ENCODE peak calls at places on chromosomes 1 and 21, in six cellular contexts. M is neuronal stem cell, W is H1, Y is trophoblast cell, Z is mesenchymal stem cell, R is IMR-90. S is an unnamed sample.

GRCh38 chr1:225454733-225455132 is 26.9 kb upstream of the LBR start:
- DNase-seq in W (no peak), M (no peak), Z (peak), R (peak), Y (peak), S (no peak)

GRCh38 chr1:184143449-184143848 is 91.9 kb downstream of the TSEN15 start:
- DNase-seq in R (peak), W (no peak), Z (peak), M (no peak), Y (no peak), S (no peak)

GRCh38 chr1:233113009-233113712 is 162.8 kb downstream of the NTPCR start:
- DNase-seq in R (peak), M (peak), W (no peak), Y (peak), Z (peak), S (peak)

GRCh38 chr1:119226880-119227279 is 86.4 kb upstream of the WARS2 start:
- DNase-seq in Z (no peak), M (no peak), W (no peak), R (no peak), Y (no peak), S (no peak)

GRCh38 chr1:235563513-235563912 is 59.3 kb upstream of the B3GALNT2 start:
- DNase-seq in M (no peak), W (no peak), Y (no peak), Z (no peak), R (no peak), S (no peak)

GRCh38 chr1:75083848-75084514 is 50.2 kb upstream of the LHX8 start:
- DNase-seq in Z (peak), Y (peak), M (no peak), R (no peak), W (no peak), S (no peak)

GRCh38 chr1:173717238-173717637 is 2.5 kb downstream of the KLHL20 start:
- DNase-seq in W (no peak), M (no peak), R (no peak), Z (no peak), Y (no peak), S (no peak)

GRCh38 chr1:81142099-81142776 is 658.5 kb upstream of the ADGRL2 start:
- DNase-seq in Z (peak), W (no peak), M (no peak), Y (peak), R (peak), S (no peak)

GRCh38 chr1:235450886-235451457 is 53.3 kb downstream of the B3GALNT2 start:
- DNase-seq in Z (no peak), R (no peak), Y (no peak), M (no peak), W (no peak), S (no peak)

GRCh38 chr1:91884459-91885290 is 1.3 kb downstream of the TGFBR3 start:
- DNase-seq in Y (peak), Z (peak), W (peak), M (peak), R (peak), S (peak)

GRCh38 chr1:244349103-244349531 is 102.6 kb downstream of the ADSS2 start:
- DNase-seq in R (peak), Z (peak), Y (peak), M (no peak), W (no peak), S (peak)

GRCh38 chr1:111619635-111620411 is at the start of gene RAP1A:
- DNase-seq in R (peak), Z (peak), Y (peak), M (peak), W (peak), S (peak)

GRCh38 chr1:12123172-12123571 is 43.6 kb upstream of the TNFRSF1B start:
- DNase-seq in Y (no peak), Z (no peak), M (no peak), W (no peak), R (no peak), S (no peak)

GRCh38 chr1:62436039-62436465 is 797 bp upstream of the USP1 start:
- DNase-seq in Z (no peak), Y (peak), W (peak), R (no peak), M (no peak), S (no peak)

GRCh38 chr1:235434001-235434400 is 66.8 kb downstream of the TBCE start:
- DNase-seq in M (no peak), W (no peak), R (no peak), Z (no peak), Y (no peak), S (no peak)

GRCh38 chr1:223876643-223877042 is 30.9 kb upstream of the TP53BP2 start:
- DNase-seq in M (no peak), W (no peak), Y (no peak), Z (no peak), R (no peak), S (no peak)

GRCh38 chr1:206685749-206686485 is 1.2 kb downstream of the MAPKAPK2 start:
- DNase-seq in Y (peak), W (no peak), R (peak), M (peak), Z (peak), S (no peak)

GRCh38 chr1:66996018-66996682 is 57.8 kb downstream of the SLC35D1 start:
- DNase-seq in Z (peak), M (peak), W (peak), Y (peak), R (peak), S (peak)

GRCh38 chr1:113976609-113977278 is 2.5 kb upstream of the OLFML3 start:
- DNase-seq in Y (peak), Z (peak), R (peak), W (no peak), M (peak), S (peak)

GRCh38 chr1:94538243-94538827 is 3.2 kb downstream of the F3 start:
- DNase-seq in Y (peak), Z (peak), R (no peak), W (no peak), M (no peak), S (no peak)

GRCh38 chr21:31952828-31953227 is 80.0 kb downstream of the HUNK start:
- DNase-seq in R (no peak), M (no peak), Y (peak), Z (peak), W (no peak), S (no peak)

GRCh38 chr1:89832481-89833127 is 11.8 kb downstream of the LRRC8D start:
- DNase-seq in R (no peak), W (no peak), Y (peak), M (no peak), Z (peak), S (no peak)

GRCh38 chr1:246435421-246436041 is 71.5 kb downstream of the SMYD3 start:
- DNase-seq in Z (peak), W (no peak), R (peak), Y (peak), M (no peak), S (no peak)

GRCh38 chr1:241738710-241739109 is 86.6 kb downstream of the WDR64 start:
- DNase-seq in M (no peak), W (no peak), Z (no peak), R (no peak), Y (no peak), S (no peak)
- H4K91ac ChIP-seq in M (no peak), W (no peak), Z (no peak), R (no peak), Y (no peak), S (no peak)

GRCh38 chr1:219039755-219040154 is 133.9 kb upstream of the LYPLAL1 start:
- DNase-seq in R (peak), M (no peak), Y (no peak), W (no peak), Z (peak), S (no peak)

GRCh38 chr1:219042769-219043168 is 130.9 kb upstream of the LYPLAL1 start:
- DNase-seq in Z (no peak), Y (no peak), W (no peak), R (no peak), M (no peak), S (no peak)

GRCh38 chr1:219040291-219040690 is 133.4 kb upstream of the LYPLAL1 start:
- DNase-seq in Y (no peak), W (no peak), M (peak), Z (no peak), R (no peak), S (no peak)

GRCh38 chr1:219041819-219042218 is 131.9 kb upstream of the LYPLAL1 start:
- DNase-seq in Z (peak), M (no peak), W (no peak), R (peak), Y (no peak), S (no peak)

DNA sequence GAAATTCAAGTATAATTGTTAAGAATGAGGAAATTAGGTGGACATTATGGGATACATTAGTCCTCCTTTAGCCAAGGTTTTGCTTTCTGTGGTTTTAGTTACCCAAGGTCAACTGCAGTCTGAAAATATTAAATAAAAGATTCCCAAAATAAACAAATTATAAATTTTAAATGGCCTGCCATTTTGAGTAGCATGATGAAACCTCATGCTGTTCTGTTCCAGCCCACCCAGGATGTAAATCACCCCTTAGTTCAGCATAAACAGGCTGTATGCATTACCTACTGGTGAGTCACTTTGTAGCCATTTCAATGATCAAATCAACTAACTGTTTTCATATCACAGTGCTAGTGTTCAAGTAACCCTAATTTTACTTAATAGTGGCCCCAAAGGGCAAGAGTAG is 132.5 kb upstream of the LYPLAL1 start:
- DNase-seq in M (no peak), W (no peak), R (peak), Z (peak), Y (no peak), S (no peak)
- H4K8ac ChIP-seq in M (no peak), W (no peak), R (peak), Z (no peak), Y (no peak), S (no peak)

GRCh38 chr21:26194811-26195251 is 24.3 kb upstream of the APP start:
- DNase-seq in M (no peak), Z (no peak), R (peak), W (no peak), Y (no peak), S (no peak)
- H4K91ac ChIP-seq in M (no peak), Z (no peak), R (no peak), W (no peak), Y (no peak), S (no peak)

GRCh38 chr1:7455796-7456568 is 315.1 kb upstream of the VAMP3 start:
- DNase-seq in W (no peak), M (no peak), Z (no peak), Y (no peak), R (no peak), S (no peak)

GRCh38 chr1:7453038-7453437 is 318.1 kb upstream of the VAMP3 start:
- DNase-seq in Z (no peak), W (no peak), R (no peak), Y (no peak), M (no peak), S (no peak)

GRCh38 chr1:7454895-7455784 is 316.0 kb upstream of the VAMP3 start:
- DNase-seq in M (no peak), R (no peak), W (no peak), Z (no peak), Y (no peak), S (no peak)

GRCh38 chr1:7456683-7457082 is 314.4 kb upstream of the VAMP3 start:
- DNase-seq in Y (no peak), W (peak), Z (no peak), R (no peak), M (no peak), S (peak)

GRCh38 chr1:7454052-7454815 is 316.9 kb upstream of the VAMP3 start:
- DNase-seq in Z (peak), M (no peak), Y (no peak), R (peak), W (no peak), S (peak)
- H4K8ac ChIP-seq in Z (no peak), M (no peak), Y (no peak), R (peak), W (no peak), S (no peak)

DNA sequence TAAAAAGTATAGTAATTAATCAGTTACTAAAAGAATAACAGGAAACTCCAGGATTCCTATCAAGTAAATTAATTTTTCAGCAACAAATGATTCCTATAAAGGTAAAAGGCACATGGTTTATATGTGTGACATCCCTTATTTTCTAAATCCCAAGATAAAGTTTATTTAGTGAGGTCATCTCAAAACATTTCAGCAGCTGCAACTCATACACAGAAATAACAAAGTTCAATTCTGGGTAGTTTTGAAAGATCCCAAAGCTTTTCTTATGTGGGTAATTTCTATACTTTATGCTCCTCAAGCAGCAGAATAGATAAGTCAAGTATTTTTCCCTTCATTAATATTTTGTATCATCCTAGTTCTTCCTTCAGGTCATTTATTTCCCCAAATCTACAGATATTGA is 117.7 kb downstream of the EIF4G3 start:
- DNase-seq in M (no peak), Z (no peak), R (peak), W (no peak), Y (no peak), S (no peak)
- H4K91ac ChIP-seq in M (no peak), Z (no peak), R (no peak), W (no peak), Y (no peak), S (no peak)

DNA sequence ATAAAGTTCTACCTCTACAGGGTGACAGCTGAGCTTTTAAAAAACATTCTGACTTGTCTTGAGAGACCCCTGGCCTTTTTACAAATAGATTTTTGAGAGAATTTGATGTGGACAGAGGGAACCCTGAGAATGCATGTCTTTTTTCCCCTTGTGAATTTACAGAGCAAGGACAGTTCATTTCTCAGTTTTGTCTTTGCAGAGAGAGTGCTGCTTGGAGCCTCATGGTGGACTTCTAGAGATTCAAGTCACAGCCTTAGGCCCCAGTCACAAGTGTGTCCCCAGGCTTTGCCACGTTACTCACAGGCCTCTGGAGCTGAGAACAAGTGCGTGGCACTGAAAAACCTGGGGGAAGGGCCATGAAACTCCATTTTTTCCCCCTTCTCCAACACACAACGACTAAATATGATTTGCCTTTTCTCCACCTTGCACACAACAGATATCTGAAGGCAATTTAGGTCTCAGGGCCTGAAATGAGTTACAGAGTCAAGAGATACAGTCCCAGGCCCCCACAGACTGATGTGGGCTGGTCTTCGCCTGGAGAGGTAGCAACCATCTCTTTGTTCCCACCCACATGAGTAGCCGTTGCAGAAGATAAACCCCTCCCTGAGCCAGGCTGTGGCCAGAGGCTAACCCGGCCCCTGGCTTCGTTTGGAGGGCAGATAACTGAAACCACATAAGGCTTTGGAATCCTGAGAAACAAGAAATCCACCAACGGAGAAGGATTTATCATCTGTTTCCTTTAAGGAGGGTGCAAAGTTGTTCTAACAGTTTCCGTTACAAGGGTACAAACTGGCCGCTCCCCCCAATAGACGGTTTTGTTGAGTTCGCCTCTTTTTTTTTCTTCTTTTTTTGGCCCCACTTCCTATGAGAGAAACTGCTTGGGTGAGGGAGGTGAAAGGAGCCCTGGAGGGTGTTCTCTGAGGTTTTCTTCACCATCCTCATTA is 1.0 kb upstream of the PIGV start:
- DNase-seq in R (peak), W (peak), Z (peak), Y (peak), M (no peak), S (peak)
- H4K8ac ChIP-seq in R (peak), W (no peak), Z (peak), Y (peak), M (no peak), S (no peak)

GRCh38 chr1:10920063-10920626 is 92.3 kb upstream of the TARDBP start:
- DNase-seq in R (no peak), M (no peak), Y (no peak), Z (no peak), W (no peak), S (no peak)

GRCh38 chr1:10928654-10929053 is 83.8 kb upstream of the TARDBP start:
- DNase-seq in R (no peak), Y (no peak), W (no peak), M (no peak), Z (no peak), S (no peak)

GRCh38 chr1:10918531-10918930 is 93.9 kb upstream of the TARDBP start:
- DNase-seq in Z (no peak), Y (no peak), W (no peak), R (peak), M (no peak), S (no peak)

GRCh38 chr1:10924030-10924429 is 88.4 kb upstream of the TARDBP start:
- DNase-seq in M (no peak), Y (no peak), Z (no peak), W (no peak), R (no peak), S (no peak)
- H4K91ac ChIP-seq in M (no peak), Y (no peak), Z (no peak), W (no peak), R (no peak), S (no peak)

DNA sequence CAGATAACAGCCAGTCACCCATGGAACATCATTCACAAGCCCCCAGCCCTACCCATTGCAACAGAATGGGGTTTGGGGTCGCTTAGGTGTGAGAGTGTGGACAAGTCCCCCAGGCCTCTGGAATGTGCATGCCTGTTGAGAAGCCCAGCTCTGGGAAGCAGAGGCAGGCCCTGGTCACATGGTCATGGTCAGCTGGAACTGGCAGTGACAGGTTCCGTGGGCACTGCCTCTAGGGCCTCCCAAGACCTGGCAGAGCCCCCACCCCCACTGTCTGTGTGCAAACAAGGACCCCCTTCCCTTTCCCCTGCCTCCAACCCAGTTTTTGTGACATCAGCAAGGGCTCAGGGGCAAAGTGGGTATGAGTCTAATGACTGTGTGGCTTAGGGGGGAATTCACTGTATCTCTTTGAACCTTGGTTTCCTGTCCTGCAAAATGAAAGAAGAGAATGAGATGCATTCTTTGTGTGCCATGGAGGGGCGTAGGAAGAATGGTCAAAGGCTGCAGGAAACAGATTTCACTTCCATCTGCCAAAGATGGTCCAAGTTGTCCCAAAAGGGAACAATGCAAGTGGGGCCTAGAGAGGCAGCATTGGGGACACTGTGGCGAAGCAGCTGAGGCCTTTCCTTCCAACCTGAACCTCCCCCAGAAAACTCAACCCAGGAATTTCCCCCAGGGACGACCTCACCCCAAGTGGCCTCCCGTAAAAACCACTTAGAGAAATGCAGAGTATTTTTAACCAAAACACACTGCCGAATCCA is 34.7 kb upstream of the SELENON start:
- DNase-seq in Z (no peak), R (no peak), Y (no peak), W (no peak), M (no peak), S (no peak)
- H4K8ac ChIP-seq in Z (no peak), R (no peak), Y (no peak), W (no peak), M (no peak), S (no peak)

GRCh38 chr1:201299968-201300367 is 16.7 kb downstream of the PKP1 start:
- DNase-seq in Z (no peak), Y (no peak), R (peak), M (no peak), W (no peak), S (no peak)
- H4K91ac ChIP-seq in Z (no peak), Y (no peak), R (no peak), M (no peak), W (no peak), S (no peak)

S was measured in H9.